ENCODE peak calls at places on chromosomes 2 and 18, in eight cellular contexts. One of them, this sample, is unnamed.

GRCh38 chr18:33440384-33441043 is at the start of gene CCDC178:
- DNase-seq in upper lobe of left lung: no peak
- DNase-seq in A549: no peak
- DNase-seq in stomach: peak; percentile 40
- DNase-seq in GM12878: no peak
- DNase-seq in transverse colon: peak; percentile 7
- DNase-seq in sigmoid colon: peak; percentile 58
- DNase-seq in K562: peak; percentile 19
- DNase-seq in this sample: no peak

GRCh38 chr2:240391111-240392051 is 44.1 kb upstream of the GPC1 start:
- DNase-seq in A549: no peak
- DNase-seq in transverse colon: peak; percentile 4
- DNase-seq in upper lobe of left lung: no peak
- DNase-seq in sigmoid colon: peak; percentile 52
- DNase-seq in K562: no peak
- DNase-seq in stomach: no peak
- DNase-seq in GM12878: no peak
- DNase-seq in this sample: no peak

GRCh38 chr2:24855703-24856102 is 62.5 kb downstream of the CENPO start:
- DNase-seq in A549: no peak
- DNase-seq in sigmoid colon: peak; percentile 70
- DNase-seq in upper lobe of left lung: no peak
- DNase-seq in GM12878: no peak
- DNase-seq in transverse colon: no peak
- DNase-seq in K562: no peak
- DNase-seq in stomach: no peak
- DNase-seq in this sample: no peak

GRCh38 chr2:197777823-197778407 is 7.2 kb downstream of the BOLL start:
- DNase-seq in stomach: no peak
- DNase-seq in K562: peak; percentile 13
- DNase-seq in GM12878: peak; percentile 12
- DNase-seq in A549: peak; percentile 38
- DNase-seq in sigmoid colon: no peak
- DNase-seq in upper lobe of left lung: no peak
- DNase-seq in transverse colon: no peak
- DNase-seq in this sample: no peak

GRCh38 chr2:111715987-111716900 is 167.7 kb downstream of the ANAPC1 start:
- DNase-seq in A549: no peak
- DNase-seq in sigmoid colon: no peak
- DNase-seq in transverse colon: no peak
- DNase-seq in stomach: no peak
- DNase-seq in K562: no peak
- DNase-seq in GM12878: no peak
- DNase-seq in upper lobe of left lung: no peak
- DNase-seq in this sample: peak; percentile 85

GRCh38 chr2:98508690-98509054 is 64.0 kb downstream of the INPP4A start:
- DNase-seq in stomach: peak; percentile 41
- DNase-seq in upper lobe of left lung: peak; percentile 81
- DNase-seq in sigmoid colon: peak; percentile 82
- DNase-seq in A549: no peak
- DNase-seq in K562: peak; percentile 44
- DNase-seq in GM12878: no peak
- DNase-seq in transverse colon: peak; percentile 46
- DNase-seq in this sample: no peak

GRCh38 chr18:24413148-24413547 is 13.3 kb upstream of the IMPACT start:
- DNase-seq in stomach: no peak
- DNase-seq in transverse colon: no peak
- DNase-seq in upper lobe of left lung: no peak
- DNase-seq in A549: peak; percentile 9
- DNase-seq in K562: no peak
- DNase-seq in GM12878: no peak
- DNase-seq in sigmoid colon: no peak
- DNase-seq in this sample: no peak

GRCh38 chr2:5203356-5203755 is 488.8 kb upstream of the SOX11 start:
- DNase-seq in GM12878: no peak
- DNase-seq in upper lobe of left lung: no peak
- DNase-seq in A549: no peak
- DNase-seq in K562: no peak
- DNase-seq in sigmoid colon: no peak
- DNase-seq in stomach: no peak
- DNase-seq in transverse colon: no peak
- DNase-seq in this sample: no peak

GRCh38 chr2:197798187-197798586 is 6.2 kb upstream of the PLCL1 start:
- DNase-seq in upper lobe of left lung: no peak
- DNase-seq in GM12878: no peak
- DNase-seq in stomach: no peak
- DNase-seq in K562: no peak
- DNase-seq in A549: no peak
- DNase-seq in sigmoid colon: no peak
- DNase-seq in transverse colon: no peak
- DNase-seq in this sample: no peak

GRCh38 chr2:43854671-43855070 is 15.9 kb downstream of the ABCG8 start:
- DNase-seq in upper lobe of left lung: no peak
- DNase-seq in transverse colon: no peak
- DNase-seq in sigmoid colon: no peak
- DNase-seq in GM12878: no peak
- DNase-seq in stomach: no peak
- DNase-seq in A549: no peak
- DNase-seq in K562: no peak
- DNase-seq in this sample: no peak

GRCh38 chr18:3966985-3967856 is 487.9 kb downstream of the DLGAP1 start:
- DNase-seq in upper lobe of left lung: no peak
- DNase-seq in transverse colon: no peak
- DNase-seq in K562: no peak
- DNase-seq in GM12878: no peak
- DNase-seq in A549: peak; percentile 89
- DNase-seq in stomach: no peak
- DNase-seq in sigmoid colon: no peak
- DNase-seq in this sample: no peak

GRCh38 chr18:28485918-28486317 is 309.0 kb upstream of the CDH2 start:
- DNase-seq in GM12878: no peak
- DNase-seq in upper lobe of left lung: no peak
- DNase-seq in sigmoid colon: no peak
- DNase-seq in K562: no peak
- DNase-seq in A549: no peak
- DNase-seq in stomach: no peak
- DNase-seq in transverse colon: no peak
- DNase-seq in this sample: no peak

GRCh38 chr2:240872317-240873097 is 3.9 kb downstream of the AGXT start:
- DNase-seq in upper lobe of left lung: no peak
- DNase-seq in A549: no peak
- DNase-seq in sigmoid colon: no peak
- DNase-seq in K562: no peak
- DNase-seq in GM12878: no peak
- DNase-seq in stomach: no peak
- DNase-seq in transverse colon: no peak
- DNase-seq in this sample: no peak

GRCh38 chr2:172671506-172671905 is 64.1 kb upstream of the RAPGEF4 start:
- DNase-seq in stomach: no peak
- DNase-seq in upper lobe of left lung: no peak
- DNase-seq in GM12878: no peak
- DNase-seq in K562: no peak
- DNase-seq in sigmoid colon: no peak
- DNase-seq in A549: no peak
- DNase-seq in transverse colon: no peak
- DNase-seq in this sample: no peak

GRCh38 chr2:160334028-160334729 is 134.1 kb upstream of the ITGB6 start:
- DNase-seq in transverse colon: no peak
- DNase-seq in A549: no peak
- DNase-seq in sigmoid colon: no peak
- DNase-seq in upper lobe of left lung: no peak
- DNase-seq in GM12878: no peak
- DNase-seq in stomach: no peak
- DNase-seq in K562: no peak
- DNase-seq in this sample: no peak

GRCh38 chr2:43311276-43311675 is 84.9 kb upstream of the ZFP36L2 start:
- DNase-seq in K562: no peak
- DNase-seq in transverse colon: no peak
- DNase-seq in sigmoid colon: no peak
- DNase-seq in upper lobe of left lung: no peak
- DNase-seq in A549: peak; percentile 51
- DNase-seq in stomach: no peak
- DNase-seq in GM12878: no peak
- DNase-seq in this sample: no peak

GRCh38 chr2:152486048-152486736 is 151.2 kb downstream of the FMNL2 start:
- DNase-seq in sigmoid colon: no peak
- DNase-seq in A549: peak; percentile 68
- DNase-seq in stomach: no peak
- DNase-seq in transverse colon: peak; percentile 42
- DNase-seq in upper lobe of left lung: peak; percentile 54
- DNase-seq in K562: no peak
- DNase-seq in GM12878: no peak
- DNase-seq in this sample: no peak

GRCh38 chr2:234533631-234534030 is 36.8 kb upstream of the ARL4C start:
- DNase-seq in A549: no peak
- DNase-seq in transverse colon: no peak
- DNase-seq in K562: no peak
- DNase-seq in stomach: no peak
- DNase-seq in GM12878: no peak
- DNase-seq in upper lobe of left lung: no peak
- DNase-seq in sigmoid colon: no peak
- DNase-seq in this sample: no peak

GRCh38 chr2:234919711-234920110 is 32.1 kb upstream of the SH3BP4 start:
- DNase-seq in GM12878: no peak
- DNase-seq in K562: no peak
- DNase-seq in A549: no peak
- DNase-seq in stomach: no peak
- DNase-seq in transverse colon: no peak
- DNase-seq in sigmoid colon: no peak
- DNase-seq in upper lobe of left lung: no peak
- DNase-seq in this sample: peak; percentile 57

GRCh38 chr2:27756544-27757498 is 14.7 kb upstream of the MRPL33 start:
- DNase-seq in sigmoid colon: no peak
- DNase-seq in stomach: no peak
- DNase-seq in A549: no peak
- DNase-seq in upper lobe of left lung: peak; percentile 61
- DNase-seq in GM12878: no peak
- DNase-seq in transverse colon: no peak
- DNase-seq in K562: no peak
- DNase-seq in this sample: no peak

GRCh38 chr18:47658498-47658897 is 272.0 kb downstream of the SMAD2 start:
- DNase-seq in GM12878: no peak
- DNase-seq in K562: no peak
- DNase-seq in upper lobe of left lung: no peak
- DNase-seq in A549: no peak
- DNase-seq in sigmoid colon: no peak
- DNase-seq in stomach: no peak
- DNase-seq in transverse colon: no peak
- DNase-seq in this sample: no peak
- TF ChIP-seq CTCF in GM12878: no peak
- TF ChIP-seq CTCF in K562: no peak
- TF ChIP-seq CTCF in upper lobe of left lung: no peak
- TF ChIP-seq CTCF in A549: no peak
- TF ChIP-seq CTCF in sigmoid colon: no peak
- TF ChIP-seq CTCF in stomach: no peak
- TF ChIP-seq CTCF in transverse colon: no peak
- TF ChIP-seq CTCF in this sample: no peak

GRCh38 chr2:237601453-237602116 is 11.1 kb upstream of the RAB17 start:
- DNase-seq in transverse colon: no peak
- DNase-seq in K562: no peak
- DNase-seq in stomach: no peak
- DNase-seq in GM12878: no peak
- DNase-seq in A549: no peak
- DNase-seq in sigmoid colon: no peak
- DNase-seq in upper lobe of left lung: no peak
- DNase-seq in this sample: no peak
- TF ChIP-seq POLR2A in transverse colon: no peak
- TF ChIP-seq POLR2A in K562: no peak
- TF ChIP-seq POLR2A in stomach: no peak
- TF ChIP-seq POLR2A in GM12878: no peak
- TF ChIP-seq POLR2A in A549: no peak
- TF ChIP-seq POLR2A in sigmoid colon: no peak
- TF ChIP-seq POLR2A in upper lobe of left lung: no peak
- TF ChIP-seq POLR2A in this sample: no peak

GRCh38 chr2:38387887-38388286 is 10.8 kb upstream of the ATL2 start:
- DNase-seq in K562: no peak
- DNase-seq in stomach: no peak
- DNase-seq in GM12878: no peak
- DNase-seq in A549: no peak
- DNase-seq in upper lobe of left lung: no peak
- DNase-seq in sigmoid colon: no peak
- DNase-seq in transverse colon: no peak
- DNase-seq in this sample: no peak

GRCh38 chr2:38386831-38387230 is 9.8 kb upstream of the ATL2 start:
- DNase-seq in stomach: no peak
- DNase-seq in sigmoid colon: no peak
- DNase-seq in K562: no peak
- DNase-seq in transverse colon: no peak
- DNase-seq in A549: no peak
- DNase-seq in upper lobe of left lung: no peak
- DNase-seq in GM12878: no peak
- DNase-seq in this sample: no peak

GRCh38 chr2:38386377-38386776 is 9.3 kb upstream of the ATL2 start:
- DNase-seq in stomach: no peak
- DNase-seq in transverse colon: no peak
- DNase-seq in K562: peak; percentile 64
- DNase-seq in sigmoid colon: no peak
- DNase-seq in A549: no peak
- DNase-seq in upper lobe of left lung: no peak
- DNase-seq in GM12878: no peak
- DNase-seq in this sample: peak; percentile 34

GRCh38 chr2:38381381-38382143 is 4.5 kb upstream of the ATL2 start:
- DNase-seq in A549: no peak
- DNase-seq in stomach: no peak
- DNase-seq in upper lobe of left lung: no peak
- DNase-seq in sigmoid colon: no peak
- DNase-seq in K562: no peak
- DNase-seq in transverse colon: no peak
- DNase-seq in GM12878: no peak
- DNase-seq in this sample: no peak

DNA sequence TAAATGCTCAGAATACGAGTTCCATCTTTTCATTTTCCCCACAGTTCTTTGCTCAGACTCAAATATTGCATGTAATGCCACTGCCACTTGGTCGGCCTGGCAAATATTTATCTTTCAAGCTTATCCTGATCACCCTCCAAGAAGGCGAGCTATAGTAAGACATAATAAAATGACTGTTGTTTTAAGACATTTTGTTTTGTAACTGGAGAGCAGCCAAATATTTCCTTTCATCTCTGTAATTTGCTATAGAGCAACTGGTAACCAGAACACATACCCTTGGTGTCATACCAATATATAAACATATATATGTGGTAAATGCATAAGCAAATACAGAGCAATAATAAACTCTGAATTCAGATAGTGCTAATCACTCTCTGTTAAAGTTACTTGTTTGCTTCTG is 7.3 kb upstream of the ATL2 start:
- DNase-seq in transverse colon: no peak
- DNase-seq in sigmoid colon: no peak
- DNase-seq in GM12878: no peak
- DNase-seq in upper lobe of left lung: no peak
- DNase-seq in K562: no peak
- DNase-seq in stomach: no peak
- DNase-seq in A549: no peak
- DNase-seq in this sample: no peak
- TF ChIP-seq EP300 in transverse colon: no peak
- TF ChIP-seq EP300 in sigmoid colon: no peak
- TF ChIP-seq EP300 in GM12878: no peak
- TF ChIP-seq EP300 in upper lobe of left lung: no peak
- TF ChIP-seq EP300 in K562: no peak
- TF ChIP-seq EP300 in stomach: no peak
- TF ChIP-seq EP300 in A549: no peak
- TF ChIP-seq EP300 in this sample: no peak

GRCh38 chr2:186780701-186781316 is 68.2 kb downstream of the ZSWIM2 start:
- DNase-seq in GM12878: no peak
- DNase-seq in K562: no peak
- DNase-seq in A549: peak; percentile 63
- DNase-seq in upper lobe of left lung: no peak
- DNase-seq in sigmoid colon: no peak
- DNase-seq in transverse colon: no peak
- DNase-seq in stomach: no peak
- DNase-seq in this sample: no peak
- TF ChIP-seq CTCF in GM12878: peak; percentile 21
- TF ChIP-seq CTCF in K562: peak; percentile 23
- TF ChIP-seq CTCF in A549: peak; percentile 30
- TF ChIP-seq CTCF in upper lobe of left lung: no peak
- TF ChIP-seq CTCF in sigmoid colon: no peak
- TF ChIP-seq CTCF in transverse colon: no peak
- TF ChIP-seq CTCF in stomach: no peak
- TF ChIP-seq CTCF in this sample: no peak